ENCODE peak calls at places on chromosomes 3 and 15, in nine cellular contexts. One of them, this sample, is unnamed.

GRCh38 chr15:91566116-91566515 is 287.4 kb upstream of the SLCO3A1 start:
- DNase-seq in progenitor cell of endocrine pancreas: no peak
- DNase-seq in IMR-90: no peak
- DNase-seq in GM10248: no peak
- DNase-seq in psoas muscle: no peak
- DNase-seq in astrocyte: no peak
- DNase-seq in astrocyte of the spinal cord: no peak
- DNase-seq in uterus: no peak
- DNase-seq in esophagus squamous epithelium: no peak
- DNase-seq in this sample: no peak

GRCh38 chr3:71076361-71076997 is 507.0 kb downstream of the FOXP1 start:
- DNase-seq in astrocyte of the spinal cord: peak; percentile 55
- DNase-seq in GM10248: no peak
- DNase-seq in uterus: no peak
- DNase-seq in astrocyte: no peak
- DNase-seq in IMR-90: peak; percentile 77
- DNase-seq in progenitor cell of endocrine pancreas: no peak
- DNase-seq in esophagus squamous epithelium: no peak
- DNase-seq in psoas muscle: no peak
- DNase-seq in this sample: no peak

GRCh38 chr3:147813256-147813655 is 404.1 kb downstream of the ZIC1 start:
- DNase-seq in astrocyte of the spinal cord: no peak
- DNase-seq in astrocyte: no peak
- DNase-seq in psoas muscle: no peak
- DNase-seq in uterus: no peak
- DNase-seq in esophagus squamous epithelium: no peak
- DNase-seq in progenitor cell of endocrine pancreas: no peak
- DNase-seq in IMR-90: no peak
- DNase-seq in GM10248: no peak
- DNase-seq in this sample: no peak

GRCh38 chr15:67253103-67253502 is 1.4 kb downstream of the AAGAB start:
- DNase-seq in IMR-90: no peak
- DNase-seq in uterus: no peak
- DNase-seq in esophagus squamous epithelium: no peak
- DNase-seq in astrocyte: no peak
- DNase-seq in astrocyte of the spinal cord: no peak
- DNase-seq in GM10248: no peak
- DNase-seq in psoas muscle: no peak
- DNase-seq in progenitor cell of endocrine pancreas: no peak
- DNase-seq in this sample: no peak

GRCh38 chr3:194083253-194084224 is 52.4 kb upstream of the HES1 start:
- DNase-seq in astrocyte of the spinal cord: no peak
- DNase-seq in uterus: no peak
- DNase-seq in astrocyte: no peak
- DNase-seq in IMR-90: no peak
- DNase-seq in GM10248: no peak
- DNase-seq in esophagus squamous epithelium: no peak
- DNase-seq in psoas muscle: no peak
- DNase-seq in progenitor cell of endocrine pancreas: no peak
- DNase-seq in this sample: no peak

GRCh38 chr15:100844167-100844566 is 35.5 kb upstream of the ALDH1A3 start:
- DNase-seq in psoas muscle: no peak
- DNase-seq in esophagus squamous epithelium: no peak
- DNase-seq in GM10248: no peak
- DNase-seq in uterus: no peak
- DNase-seq in astrocyte: no peak
- DNase-seq in IMR-90: no peak
- DNase-seq in astrocyte of the spinal cord: no peak
- DNase-seq in progenitor cell of endocrine pancreas: no peak
- DNase-seq in this sample: no peak

GRCh38 chr15:74053497-74053896 is 28.9 kb downstream of the GOLGA6A start:
- DNase-seq in esophagus squamous epithelium: no peak
- DNase-seq in astrocyte of the spinal cord: no peak
- DNase-seq in progenitor cell of endocrine pancreas: no peak
- DNase-seq in IMR-90: no peak
- DNase-seq in psoas muscle: no peak
- DNase-seq in GM10248: no peak
- DNase-seq in astrocyte: no peak
- DNase-seq in uterus: no peak
- DNase-seq in this sample: no peak

GRCh38 chr3:142849148-142849547 is 39.7 kb downstream of the PCOLCE2 start:
- DNase-seq in uterus: no peak
- DNase-seq in astrocyte of the spinal cord: no peak
- DNase-seq in esophagus squamous epithelium: no peak
- DNase-seq in astrocyte: no peak
- DNase-seq in GM10248: no peak
- DNase-seq in progenitor cell of endocrine pancreas: no peak
- DNase-seq in psoas muscle: no peak
- DNase-seq in IMR-90: no peak
- DNase-seq in this sample: no peak

GRCh38 chr3:197564097-197564843 is 8.5 kb upstream of the BDH1 start:
- DNase-seq in psoas muscle: no peak
- DNase-seq in IMR-90: no peak
- DNase-seq in astrocyte: peak; percentile 2
- DNase-seq in esophagus squamous epithelium: no peak
- DNase-seq in progenitor cell of endocrine pancreas: no peak
- DNase-seq in GM10248: no peak
- DNase-seq in astrocyte of the spinal cord: no peak
- DNase-seq in uterus: no peak
- DNase-seq in this sample: no peak

GRCh38 chr15:71003314-71003713 is 110.7 kb downstream of the LRRC49 start:
- DNase-seq in esophagus squamous epithelium: no peak
- DNase-seq in progenitor cell of endocrine pancreas: no peak
- DNase-seq in IMR-90: peak; percentile 62
- DNase-seq in psoas muscle: no peak
- DNase-seq in uterus: no peak
- DNase-seq in astrocyte of the spinal cord: peak; percentile 37
- DNase-seq in GM10248: no peak
- DNase-seq in astrocyte: peak; percentile 53
- DNase-seq in this sample: no peak

GRCh38 chr15:32651229-32651837 is 9.8 kb downstream of the SCG5 start:
- DNase-seq in progenitor cell of endocrine pancreas: no peak
- DNase-seq in astrocyte of the spinal cord: peak; percentile 69
- DNase-seq in psoas muscle: peak; percentile 64
- DNase-seq in uterus: peak; percentile 19
- DNase-seq in IMR-90: peak; percentile 73
- DNase-seq in GM10248: peak; percentile 81
- DNase-seq in esophagus squamous epithelium: no peak
- DNase-seq in astrocyte: no peak
- DNase-seq in this sample: peak; percentile 67

GRCh38 chr3:28940530-28940929 is 340.3 kb upstream of the RBMS3 start:
- DNase-seq in psoas muscle: no peak
- DNase-seq in astrocyte: peak; percentile 98
- DNase-seq in esophagus squamous epithelium: no peak
- DNase-seq in astrocyte of the spinal cord: peak; percentile 97
- DNase-seq in IMR-90: peak; percentile 92
- DNase-seq in uterus: no peak
- DNase-seq in progenitor cell of endocrine pancreas: no peak
- DNase-seq in GM10248: peak; percentile 26
- DNase-seq in this sample: peak; percentile 8

GRCh38 chr3:188316021-188316722 is 162.2 kb downstream of the LPP start:
- DNase-seq in esophagus squamous epithelium: no peak
- DNase-seq in uterus: no peak
- DNase-seq in astrocyte: no peak
- DNase-seq in astrocyte of the spinal cord: no peak
- DNase-seq in IMR-90: no peak
- DNase-seq in progenitor cell of endocrine pancreas: no peak
- DNase-seq in GM10248: no peak
- DNase-seq in psoas muscle: no peak
- DNase-seq in this sample: no peak

GRCh38 chr15:59522988-59523461 is 85.0 kb downstream of the FAM81A start:
- DNase-seq in astrocyte of the spinal cord: no peak
- DNase-seq in uterus: no peak
- DNase-seq in esophagus squamous epithelium: no peak
- DNase-seq in psoas muscle: no peak
- DNase-seq in GM10248: no peak
- DNase-seq in IMR-90: no peak
- DNase-seq in astrocyte: no peak
- DNase-seq in progenitor cell of endocrine pancreas: no peak
- DNase-seq in this sample: no peak

GRCh38 chr15:74869726-74870407 is 3.3 kb downstream of the SCAMP2 start:
- DNase-seq in IMR-90: peak; percentile 39
- DNase-seq in progenitor cell of endocrine pancreas: no peak
- DNase-seq in esophagus squamous epithelium: peak; percentile 22
- DNase-seq in psoas muscle: peak; percentile 85
- DNase-seq in astrocyte of the spinal cord: no peak
- DNase-seq in uterus: peak; percentile 20
- DNase-seq in astrocyte: no peak
- DNase-seq in GM10248: peak; percentile 79
- DNase-seq in this sample: peak; percentile 53

GRCh38 chr3:177286034-177286433 is 88.8 kb upstream of the TBL1XR1 start:
- DNase-seq in astrocyte of the spinal cord: no peak
- DNase-seq in esophagus squamous epithelium: no peak
- DNase-seq in psoas muscle: no peak
- DNase-seq in astrocyte: no peak
- DNase-seq in uterus: no peak
- DNase-seq in IMR-90: no peak
- DNase-seq in GM10248: no peak
- DNase-seq in progenitor cell of endocrine pancreas: no peak
- DNase-seq in this sample: no peak

GRCh38 chr3:54146383-54147239 is 24.3 kb downstream of the CACNA2D3 start:
- DNase-seq in esophagus squamous epithelium: no peak
- DNase-seq in astrocyte of the spinal cord: no peak
- DNase-seq in astrocyte: no peak
- DNase-seq in psoas muscle: peak; percentile 85
- DNase-seq in uterus: no peak
- DNase-seq in progenitor cell of endocrine pancreas: peak; percentile 56
- DNase-seq in GM10248: peak; percentile 36
- DNase-seq in IMR-90: no peak
- DNase-seq in this sample: peak; percentile 71
- TF ChIP-seq CTCF in esophagus squamous epithelium: peak; percentile 61
- TF ChIP-seq CTCF in astrocyte of the spinal cord: no peak
- TF ChIP-seq CTCF in astrocyte: peak; percentile 23
- TF ChIP-seq CTCF in psoas muscle: peak; percentile 79
- TF ChIP-seq CTCF in uterus: no peak
- TF ChIP-seq CTCF in progenitor cell of endocrine pancreas: peak; percentile 88
- TF ChIP-seq CTCF in GM10248: peak; percentile 34
- TF ChIP-seq CTCF in IMR-90: no peak
- TF ChIP-seq CTCF in this sample: peak; percentile 46

DNA sequence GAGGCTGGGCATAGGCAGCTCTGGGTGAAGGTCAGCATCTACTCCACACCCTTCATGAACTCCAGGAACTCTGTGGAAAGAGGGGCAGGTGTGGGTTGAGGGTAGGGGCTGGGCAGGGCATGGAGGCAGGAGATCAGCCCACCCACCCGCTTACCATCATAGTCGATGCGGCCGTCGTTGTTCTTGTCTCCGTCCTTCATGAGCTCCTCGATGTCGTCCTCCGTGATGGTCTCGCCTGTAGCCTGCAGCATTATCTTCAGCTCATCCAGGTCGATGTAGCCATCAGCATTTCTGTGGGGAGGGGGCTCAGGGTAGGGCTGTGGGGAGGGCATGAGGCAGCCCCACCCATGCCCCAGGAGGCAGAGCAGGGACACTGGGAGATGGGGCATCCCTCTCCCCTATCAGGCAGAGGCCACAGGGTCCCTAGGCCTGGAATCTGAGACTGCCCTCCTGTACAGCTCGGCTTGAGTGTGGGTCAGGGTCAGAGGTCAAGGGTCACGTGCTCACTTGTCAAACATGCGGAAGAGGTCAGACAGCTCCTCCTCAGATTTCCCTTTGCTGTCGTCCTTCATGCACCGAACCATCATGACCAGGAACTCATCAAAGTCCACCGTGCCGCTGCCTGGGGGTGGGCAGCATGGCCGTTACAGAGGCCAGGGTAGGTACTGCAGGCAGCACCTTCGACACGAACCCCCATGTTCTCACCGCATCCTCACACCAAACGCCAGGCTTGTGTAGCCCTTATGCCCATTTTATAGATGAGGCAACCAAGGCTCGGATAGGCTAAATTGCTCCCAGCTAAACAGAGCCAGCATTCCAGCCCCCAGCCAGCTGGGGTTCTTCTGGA is 2.4 kb downstream of the TNNC1 start:
- DNase-seq in progenitor cell of endocrine pancreas: no peak
- DNase-seq in esophagus squamous epithelium: no peak
- DNase-seq in psoas muscle: no peak
- DNase-seq in astrocyte of the spinal cord: no peak
- DNase-seq in GM10248: no peak
- DNase-seq in IMR-90: no peak
- DNase-seq in astrocyte: no peak
- DNase-seq in uterus: no peak
- DNase-seq in this sample: no peak
- TF ChIP-seq CTCF in progenitor cell of endocrine pancreas: peak; percentile 14
- TF ChIP-seq CTCF in esophagus squamous epithelium: no peak
- TF ChIP-seq CTCF in psoas muscle: no peak
- TF ChIP-seq CTCF in astrocyte of the spinal cord: no peak
- TF ChIP-seq CTCF in GM10248: no peak
- TF ChIP-seq CTCF in IMR-90: peak; percentile 6
- TF ChIP-seq CTCF in astrocyte: no peak
- TF ChIP-seq CTCF in uterus: no peak
- TF ChIP-seq CTCF in this sample: peak; percentile 31

GRCh38 chr3:126259411-126260391 is 79.3 kb upstream of the ALDH1L1 start:
- DNase-seq in esophagus squamous epithelium: no peak
- DNase-seq in GM10248: no peak
- DNase-seq in psoas muscle: peak; percentile 88
- DNase-seq in astrocyte: no peak
- DNase-seq in astrocyte of the spinal cord: peak; percentile 22
- DNase-seq in uterus: peak; percentile 58
- DNase-seq in progenitor cell of endocrine pancreas: no peak
- DNase-seq in IMR-90: peak; percentile 10
- DNase-seq in this sample: peak; percentile 69

GRCh38 chr3:126263539-126263938 is 83.2 kb upstream of the ALDH1L1 start:
- DNase-seq in GM10248: no peak
- DNase-seq in esophagus squamous epithelium: no peak
- DNase-seq in uterus: no peak
- DNase-seq in IMR-90: no peak
- DNase-seq in astrocyte: no peak
- DNase-seq in astrocyte of the spinal cord: no peak
- DNase-seq in progenitor cell of endocrine pancreas: no peak
- DNase-seq in psoas muscle: peak; percentile 49
- DNase-seq in this sample: no peak

GRCh38 chr3:126258670-126259069 is 78.3 kb upstream of the ALDH1L1 start:
- DNase-seq in astrocyte: no peak
- DNase-seq in astrocyte of the spinal cord: no peak
- DNase-seq in esophagus squamous epithelium: no peak
- DNase-seq in uterus: no peak
- DNase-seq in IMR-90: no peak
- DNase-seq in psoas muscle: peak; percentile 49
- DNase-seq in GM10248: no peak
- DNase-seq in progenitor cell of endocrine pancreas: no peak
- DNase-seq in this sample: no peak

GRCh38 chr3:126262227-126262626 is 81.8 kb upstream of the ALDH1L1 start:
- DNase-seq in astrocyte: no peak
- DNase-seq in IMR-90: no peak
- DNase-seq in astrocyte of the spinal cord: no peak
- DNase-seq in esophagus squamous epithelium: no peak
- DNase-seq in uterus: no peak
- DNase-seq in psoas muscle: no peak
- DNase-seq in progenitor cell of endocrine pancreas: no peak
- DNase-seq in GM10248: no peak
- DNase-seq in this sample: no peak

GRCh38 chr3:126261037-126261436 is 80.7 kb upstream of the ALDH1L1 start:
- DNase-seq in progenitor cell of endocrine pancreas: no peak
- DNase-seq in IMR-90: peak; percentile 61
- DNase-seq in esophagus squamous epithelium: no peak
- DNase-seq in GM10248: no peak
- DNase-seq in astrocyte: no peak
- DNase-seq in astrocyte of the spinal cord: peak; percentile 60
- DNase-seq in psoas muscle: peak; percentile 86
- DNase-seq in uterus: peak; percentile 79
- DNase-seq in this sample: no peak
- TF ChIP-seq CTCF in progenitor cell of endocrine pancreas: peak; percentile 14
- TF ChIP-seq CTCF in IMR-90: peak; percentile 5
- TF ChIP-seq CTCF in esophagus squamous epithelium: no peak
- TF ChIP-seq CTCF in GM10248: no peak
- TF ChIP-seq CTCF in astrocyte: no peak
- TF ChIP-seq CTCF in astrocyte of the spinal cord: peak; percentile 15
- TF ChIP-seq CTCF in psoas muscle: no peak
- TF ChIP-seq CTCF in uterus: no peak
- TF ChIP-seq CTCF in this sample: no peak

GRCh38 chr3:13776253-13777050 is 103.4 kb downstream of the WNT7A start:
- DNase-seq in psoas muscle: no peak
- DNase-seq in astrocyte: no peak
- DNase-seq in uterus: no peak
- DNase-seq in GM10248: no peak
- DNase-seq in astrocyte of the spinal cord: no peak
- DNase-seq in esophagus squamous epithelium: no peak
- DNase-seq in IMR-90: no peak
- DNase-seq in progenitor cell of endocrine pancreas: no peak
- DNase-seq in this sample: no peak
- TF ChIP-seq CTCF in psoas muscle: no peak
- TF ChIP-seq CTCF in astrocyte: no peak
- TF ChIP-seq CTCF in uterus: no peak
- TF ChIP-seq CTCF in GM10248: no peak
- TF ChIP-seq CTCF in astrocyte of the spinal cord: no peak
- TF ChIP-seq CTCF in esophagus squamous epithelium: no peak
- TF ChIP-seq CTCF in IMR-90: no peak
- TF ChIP-seq CTCF in progenitor cell of endocrine pancreas: no peak
- TF ChIP-seq CTCF in this sample: no peak

This sample was measured in endothelial cell.